ENCODE peak calls at places on chromosomes 7 and 10, in ten cellular contexts. One of them, this sample, is unnamed.

GRCh38 chr7:108181073-108181985 is 51.2 kb upstream of the LAMB4 start:
- DNase-seq in anterior cingulate cortex: no peak
- DNase-seq in NCI-H82: peak; percentile 74
- DNase-seq in ovary: no peak
- DNase-seq in GM19239: peak; percentile 14
- DNase-seq in neural progenitor cell: peak; percentile 51
- DNase-seq in activated effector memory CD4-positive, alpha-beta T cell treated with anti-CD3 and anti-CD28 coated beads, Interleukin-2, amount 50 U/mL, for 16 hours: no peak
- DNase-seq in T-helper 1 cell: peak; percentile 13
- DNase-seq in HT1080: peak; percentile 64
- DNase-seq in occipital lobe: no peak
- DNase-seq in this sample: no peak

GRCh38 chr7:38303866-38304265 is 30.4 kb upstream of the TARP start:
- DNase-seq in anterior cingulate cortex: no peak
- DNase-seq in NCI-H82: no peak
- DNase-seq in ovary: no peak
- DNase-seq in GM19239: no peak
- DNase-seq in neural progenitor cell: no peak
- DNase-seq in activated effector memory CD4-positive, alpha-beta T cell treated with anti-CD3 and anti-CD28 coated beads, Interleukin-2, amount 50 U/mL, for 16 hours: no peak
- DNase-seq in T-helper 1 cell: no peak
- DNase-seq in HT1080: no peak
- DNase-seq in occipital lobe: no peak
- DNase-seq in this sample: no peak

GRCh38 chr10:526651-527312 is 162.7 kb downstream of the DIP2C start:
- DNase-seq in anterior cingulate cortex: no peak
- DNase-seq in NCI-H82: peak; percentile 2
- DNase-seq in ovary: no peak
- DNase-seq in GM19239: no peak
- DNase-seq in neural progenitor cell: peak; percentile 53
- DNase-seq in activated effector memory CD4-positive, alpha-beta T cell treated with anti-CD3 and anti-CD28 coated beads, Interleukin-2, amount 50 U/mL, for 16 hours: peak; percentile 51
- DNase-seq in T-helper 1 cell: no peak
- DNase-seq in HT1080: no peak
- DNase-seq in occipital lobe: no peak
- DNase-seq in this sample: peak; percentile 49

GRCh38 chr10:60565492-60565891 is 175.8 kb upstream of the ANK3 start:
- DNase-seq in anterior cingulate cortex: no peak
- DNase-seq in NCI-H82: no peak
- DNase-seq in ovary: no peak
- DNase-seq in GM19239: no peak
- DNase-seq in neural progenitor cell: no peak
- DNase-seq in activated effector memory CD4-positive, alpha-beta T cell treated with anti-CD3 and anti-CD28 coated beads, Interleukin-2, amount 50 U/mL, for 16 hours: no peak
- DNase-seq in T-helper 1 cell: no peak
- DNase-seq in HT1080: no peak
- DNase-seq in occipital lobe: no peak
- DNase-seq in this sample: no peak

GRCh38 chr10:30284860-30285594 is 64.1 kb downstream of the MTPAP start:
- DNase-seq in anterior cingulate cortex: no peak
- DNase-seq in NCI-H82: no peak
- DNase-seq in ovary: no peak
- DNase-seq in GM19239: peak; percentile 19
- DNase-seq in neural progenitor cell: no peak
- DNase-seq in activated effector memory CD4-positive, alpha-beta T cell treated with anti-CD3 and anti-CD28 coated beads, Interleukin-2, amount 50 U/mL, for 16 hours: no peak
- DNase-seq in T-helper 1 cell: no peak
- DNase-seq in HT1080: peak; percentile 50
- DNase-seq in occipital lobe: no peak
- DNase-seq in this sample: no peak

GRCh38 chr7:99601656-99602310 is 3.7 kb downstream of the TMEM225B start:
- DNase-seq in anterior cingulate cortex: no peak
- DNase-seq in NCI-H82: no peak
- DNase-seq in ovary: no peak
- DNase-seq in GM19239: no peak
- DNase-seq in neural progenitor cell: peak; percentile 11
- DNase-seq in activated effector memory CD4-positive, alpha-beta T cell treated with anti-CD3 and anti-CD28 coated beads, Interleukin-2, amount 50 U/mL, for 16 hours: no peak
- DNase-seq in T-helper 1 cell: no peak
- DNase-seq in HT1080: no peak
- DNase-seq in occipital lobe: no peak
- DNase-seq in this sample: no peak

GRCh38 chr7:131302876-131303707 is 24.6 kb upstream of the MKLN1 start:
- DNase-seq in anterior cingulate cortex: no peak
- DNase-seq in NCI-H82: no peak
- DNase-seq in ovary: no peak
- DNase-seq in GM19239: no peak
- DNase-seq in neural progenitor cell: peak; percentile 25
- DNase-seq in activated effector memory CD4-positive, alpha-beta T cell treated with anti-CD3 and anti-CD28 coated beads, Interleukin-2, amount 50 U/mL, for 16 hours: peak; percentile 69
- DNase-seq in T-helper 1 cell: peak; percentile 23
- DNase-seq in HT1080: peak; percentile 42
- DNase-seq in occipital lobe: peak; percentile 31
- DNase-seq in this sample: peak; percentile 67

GRCh38 chr7:127962589-127963361 is 68.5 kb downstream of the LRRC4 start:
- DNase-seq in anterior cingulate cortex: no peak
- DNase-seq in NCI-H82: no peak
- DNase-seq in ovary: no peak
- DNase-seq in GM19239: no peak
- DNase-seq in neural progenitor cell: no peak
- DNase-seq in activated effector memory CD4-positive, alpha-beta T cell treated with anti-CD3 and anti-CD28 coated beads, Interleukin-2, amount 50 U/mL, for 16 hours: no peak
- DNase-seq in T-helper 1 cell: no peak
- DNase-seq in HT1080: no peak
- DNase-seq in occipital lobe: no peak
- DNase-seq in this sample: no peak

GRCh38 chr7:111559665-111560064 is 2.6 kb downstream of the IMMP2L start:
- DNase-seq in anterior cingulate cortex: no peak
- DNase-seq in NCI-H82: no peak
- DNase-seq in ovary: no peak
- DNase-seq in GM19239: no peak
- DNase-seq in neural progenitor cell: no peak
- DNase-seq in activated effector memory CD4-positive, alpha-beta T cell treated with anti-CD3 and anti-CD28 coated beads, Interleukin-2, amount 50 U/mL, for 16 hours: no peak
- DNase-seq in T-helper 1 cell: no peak
- DNase-seq in HT1080: no peak
- DNase-seq in occipital lobe: no peak
- DNase-seq in this sample: no peak

GRCh38 chr10:34018129-34018528 is 683.7 kb upstream of the NRP1 start:
- DNase-seq in anterior cingulate cortex: no peak
- DNase-seq in NCI-H82: no peak
- DNase-seq in ovary: no peak
- DNase-seq in GM19239: no peak
- DNase-seq in neural progenitor cell: no peak
- DNase-seq in activated effector memory CD4-positive, alpha-beta T cell treated with anti-CD3 and anti-CD28 coated beads, Interleukin-2, amount 50 U/mL, for 16 hours: no peak
- DNase-seq in T-helper 1 cell: no peak
- DNase-seq in HT1080: peak; percentile 57
- DNase-seq in occipital lobe: no peak
- DNase-seq in this sample: no peak

GRCh38 chr7:2036786-2037185 is 196.0 kb downstream of the MAD1L1 start:
- DNase-seq in anterior cingulate cortex: no peak
- DNase-seq in NCI-H82: no peak
- DNase-seq in ovary: no peak
- DNase-seq in GM19239: no peak
- DNase-seq in neural progenitor cell: no peak
- DNase-seq in activated effector memory CD4-positive, alpha-beta T cell treated with anti-CD3 and anti-CD28 coated beads, Interleukin-2, amount 50 U/mL, for 16 hours: peak; percentile 45
- DNase-seq in T-helper 1 cell: no peak
- DNase-seq in HT1080: no peak
- DNase-seq in occipital lobe: no peak
- DNase-seq in this sample: peak; percentile 50

GRCh38 chr10:31133251-31133627 is 101.6 kb upstream of the ZNF438 start:
- DNase-seq in anterior cingulate cortex: no peak
- DNase-seq in NCI-H82: no peak
- DNase-seq in ovary: no peak
- DNase-seq in GM19239: no peak
- DNase-seq in neural progenitor cell: no peak
- DNase-seq in activated effector memory CD4-positive, alpha-beta T cell treated with anti-CD3 and anti-CD28 coated beads, Interleukin-2, amount 50 U/mL, for 16 hours: no peak
- DNase-seq in T-helper 1 cell: no peak
- DNase-seq in HT1080: no peak
- DNase-seq in occipital lobe: no peak
- DNase-seq in this sample: no peak

GRCh38 chr7:73397936-73398335 is 35.6 kb upstream of the FZD9 start:
- DNase-seq in anterior cingulate cortex: no peak
- DNase-seq in NCI-H82: no peak
- DNase-seq in ovary: no peak
- DNase-seq in GM19239: no peak
- DNase-seq in neural progenitor cell: peak; percentile 12
- DNase-seq in activated effector memory CD4-positive, alpha-beta T cell treated with anti-CD3 and anti-CD28 coated beads, Interleukin-2, amount 50 U/mL, for 16 hours: no peak
- DNase-seq in T-helper 1 cell: no peak
- DNase-seq in HT1080: no peak
- DNase-seq in occipital lobe: no peak
- DNase-seq in this sample: no peak

GRCh38 chr10:120688928-120689327 is 162.2 kb upstream of the WDR11 start:
- DNase-seq in anterior cingulate cortex: no peak
- DNase-seq in NCI-H82: no peak
- DNase-seq in ovary: no peak
- DNase-seq in GM19239: no peak
- DNase-seq in neural progenitor cell: no peak
- DNase-seq in activated effector memory CD4-positive, alpha-beta T cell treated with anti-CD3 and anti-CD28 coated beads, Interleukin-2, amount 50 U/mL, for 16 hours: no peak
- DNase-seq in T-helper 1 cell: no peak
- DNase-seq in HT1080: no peak
- DNase-seq in occipital lobe: no peak
- DNase-seq in this sample: no peak

GRCh38 chr10:9331583-9332008 is 1277.1 kb downstream of the GATA3 start:
- DNase-seq in anterior cingulate cortex: no peak
- DNase-seq in NCI-H82: peak; percentile 47
- DNase-seq in ovary: no peak
- DNase-seq in GM19239: peak; percentile 4
- DNase-seq in neural progenitor cell: peak; percentile 49
- DNase-seq in activated effector memory CD4-positive, alpha-beta T cell treated with anti-CD3 and anti-CD28 coated beads, Interleukin-2, amount 50 U/mL, for 16 hours: no peak
- DNase-seq in T-helper 1 cell: peak; percentile 36
- DNase-seq in HT1080: peak; percentile 23
- DNase-seq in occipital lobe: no peak
- DNase-seq in this sample: no peak

GRCh38 chr7:33107136-33108066 is 1.8 kb downstream of the RP9 start:
- DNase-seq in anterior cingulate cortex: no peak
- DNase-seq in NCI-H82: peak; percentile 66
- DNase-seq in ovary: no peak
- DNase-seq in GM19239: no peak
- DNase-seq in neural progenitor cell: peak; percentile 86
- DNase-seq in activated effector memory CD4-positive, alpha-beta T cell treated with anti-CD3 and anti-CD28 coated beads, Interleukin-2, amount 50 U/mL, for 16 hours: no peak
- DNase-seq in T-helper 1 cell: peak; percentile 40
- DNase-seq in HT1080: peak; percentile 55
- DNase-seq in occipital lobe: no peak
- DNase-seq in this sample: no peak